ENCODE peak calls at places on chromosomes 3 and 15, in seven cellular contexts. One of them, this sample, is unnamed.

GRCh38 chr15:91973481-91973880 is 120.0 kb downstream of the SLCO3A1 start:
- DNase-seq in upper lobe of left lung: no peak
- DNase-seq in MM.1S: no peak
- DNase-seq in brain microvascular endothelial cell: no peak
- DNase-seq in progenitor cell of endocrine pancreas: no peak
- DNase-seq in D721Med: no peak
- DNase-seq in fibroblast of pulmonary artery: no peak
- DNase-seq in this sample: no peak

GRCh38 chr3:33372218-33373081 is 67.8 kb downstream of the UBP1 start:
- DNase-seq in upper lobe of left lung: no peak
- DNase-seq in MM.1S: peak
- DNase-seq in brain microvascular endothelial cell: peak
- DNase-seq in progenitor cell of endocrine pancreas: no peak
- DNase-seq in D721Med: no peak
- DNase-seq in fibroblast of pulmonary artery: peak
- DNase-seq in this sample: peak

GRCh38 chr3:152382312-152383135 is 113.8 kb downstream of the MBNL1 start:
- DNase-seq in upper lobe of left lung: no peak
- DNase-seq in MM.1S: peak
- DNase-seq in brain microvascular endothelial cell: no peak
- DNase-seq in progenitor cell of endocrine pancreas: no peak
- DNase-seq in D721Med: no peak
- DNase-seq in fibroblast of pulmonary artery: peak
- DNase-seq in this sample: no peak

GRCh38 chr15:82398785-82399184 is 30.8 kb upstream of the GOLGA6L9 start:
- DNase-seq in upper lobe of left lung: no peak
- DNase-seq in MM.1S: no peak
- DNase-seq in brain microvascular endothelial cell: no peak
- DNase-seq in progenitor cell of endocrine pancreas: no peak
- DNase-seq in D721Med: no peak
- DNase-seq in fibroblast of pulmonary artery: no peak
- DNase-seq in this sample: no peak

GRCh38 chr3:196740476-196741400 is 1.1 kb downstream of the PAK2 start:
- DNase-seq in upper lobe of left lung: no peak
- DNase-seq in MM.1S: peak
- DNase-seq in brain microvascular endothelial cell: peak
- DNase-seq in progenitor cell of endocrine pancreas: no peak
- DNase-seq in D721Med: no peak
- DNase-seq in fibroblast of pulmonary artery: peak
- DNase-seq in this sample: peak

GRCh38 chr3:123002100-123002748 is 25.3 kb downstream of the SEMA5B start:
- DNase-seq in upper lobe of left lung: no peak
- DNase-seq in MM.1S: no peak
- DNase-seq in brain microvascular endothelial cell: no peak
- DNase-seq in progenitor cell of endocrine pancreas: no peak
- DNase-seq in D721Med: no peak
- DNase-seq in fibroblast of pulmonary artery: no peak
- DNase-seq in this sample: no peak

GRCh38 chr3:150737874-150738679 is 24.9 kb downstream of the SIAH2 start:
- DNase-seq in upper lobe of left lung: no peak
- DNase-seq in MM.1S: no peak
- DNase-seq in brain microvascular endothelial cell: peak
- DNase-seq in progenitor cell of endocrine pancreas: no peak
- DNase-seq in D721Med: no peak
- DNase-seq in fibroblast of pulmonary artery: peak
- DNase-seq in this sample: peak

GRCh38 chr3:101381809-101382208 is 61.4 kb upstream of the IMPG2 start:
- DNase-seq in upper lobe of left lung: no peak
- DNase-seq in MM.1S: peak
- DNase-seq in brain microvascular endothelial cell: peak
- DNase-seq in progenitor cell of endocrine pancreas: no peak
- DNase-seq in D721Med: no peak
- DNase-seq in fibroblast of pulmonary artery: peak
- DNase-seq in this sample: peak

GRCh38 chr15:39327005-39327725 is 253.7 kb upstream of the THBS1 start:
- DNase-seq in upper lobe of left lung: no peak
- DNase-seq in MM.1S: no peak
- DNase-seq in brain microvascular endothelial cell: no peak
- DNase-seq in progenitor cell of endocrine pancreas: no peak
- DNase-seq in D721Med: no peak
- DNase-seq in fibroblast of pulmonary artery: no peak
- DNase-seq in this sample: peak

GRCh38 chr15:22951381-22952280 is 28.5 kb downstream of the CYFIP1 start:
- DNase-seq in upper lobe of left lung: peak
- DNase-seq in MM.1S: no peak
- DNase-seq in brain microvascular endothelial cell: no peak
- DNase-seq in progenitor cell of endocrine pancreas: no peak
- DNase-seq in D721Med: no peak
- DNase-seq in fibroblast of pulmonary artery: no peak
- DNase-seq in this sample: no peak

DNA sequence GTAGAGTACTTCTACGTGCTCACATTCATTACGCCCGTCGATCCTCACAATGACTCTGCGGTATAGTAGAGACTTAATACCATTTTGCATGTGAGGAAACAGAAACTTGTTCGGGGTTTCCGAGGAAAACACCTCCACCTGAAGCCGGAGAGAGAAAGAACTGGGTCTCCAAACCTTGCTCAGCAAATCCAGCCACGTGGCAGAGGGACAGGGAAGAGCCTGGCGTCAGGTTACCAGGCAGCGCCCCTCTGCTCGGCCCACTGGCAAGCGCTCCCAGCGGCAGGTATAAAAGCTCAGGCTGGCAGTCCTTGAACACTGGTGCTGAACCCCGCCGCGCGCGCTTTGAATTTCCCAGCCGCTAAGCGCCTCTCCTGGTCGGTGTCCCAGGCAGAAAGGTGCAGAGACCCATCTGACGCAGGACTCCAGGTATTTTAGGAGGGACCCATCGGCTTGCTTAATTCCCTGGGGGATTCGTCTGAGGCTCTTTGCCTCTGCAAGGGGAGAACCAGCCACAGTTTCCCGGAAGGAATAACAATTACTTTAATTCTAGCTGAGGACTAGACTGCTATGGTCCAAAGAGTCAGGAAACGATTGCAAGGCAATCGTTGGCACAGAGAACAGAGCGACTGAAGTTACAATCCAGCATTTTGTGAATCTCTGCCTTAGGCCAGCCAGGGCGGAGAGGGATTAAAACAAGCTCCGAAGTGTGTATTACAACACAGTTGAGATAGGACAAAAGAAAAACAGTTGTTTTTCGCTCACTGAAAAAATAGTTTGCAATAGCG is at the start of gene C2CD4A:
- DNase-seq in upper lobe of left lung: peak
- DNase-seq in MM.1S: peak
- DNase-seq in brain microvascular endothelial cell: no peak
- DNase-seq in progenitor cell of endocrine pancreas: peak
- DNase-seq in D721Med: no peak
- DNase-seq in fibroblast of pulmonary artery: peak
- DNase-seq in this sample: no peak
- TF ChIP-seq CTCF in upper lobe of left lung: no peak
- TF ChIP-seq CTCF in MM.1S: peak
- TF ChIP-seq CTCF in brain microvascular endothelial cell: peak
- TF ChIP-seq CTCF in progenitor cell of endocrine pancreas: peak
- TF ChIP-seq CTCF in D721Med: no peak
- TF ChIP-seq CTCF in fibroblast of pulmonary artery: peak
- TF ChIP-seq CTCF in this sample: peak

DNA sequence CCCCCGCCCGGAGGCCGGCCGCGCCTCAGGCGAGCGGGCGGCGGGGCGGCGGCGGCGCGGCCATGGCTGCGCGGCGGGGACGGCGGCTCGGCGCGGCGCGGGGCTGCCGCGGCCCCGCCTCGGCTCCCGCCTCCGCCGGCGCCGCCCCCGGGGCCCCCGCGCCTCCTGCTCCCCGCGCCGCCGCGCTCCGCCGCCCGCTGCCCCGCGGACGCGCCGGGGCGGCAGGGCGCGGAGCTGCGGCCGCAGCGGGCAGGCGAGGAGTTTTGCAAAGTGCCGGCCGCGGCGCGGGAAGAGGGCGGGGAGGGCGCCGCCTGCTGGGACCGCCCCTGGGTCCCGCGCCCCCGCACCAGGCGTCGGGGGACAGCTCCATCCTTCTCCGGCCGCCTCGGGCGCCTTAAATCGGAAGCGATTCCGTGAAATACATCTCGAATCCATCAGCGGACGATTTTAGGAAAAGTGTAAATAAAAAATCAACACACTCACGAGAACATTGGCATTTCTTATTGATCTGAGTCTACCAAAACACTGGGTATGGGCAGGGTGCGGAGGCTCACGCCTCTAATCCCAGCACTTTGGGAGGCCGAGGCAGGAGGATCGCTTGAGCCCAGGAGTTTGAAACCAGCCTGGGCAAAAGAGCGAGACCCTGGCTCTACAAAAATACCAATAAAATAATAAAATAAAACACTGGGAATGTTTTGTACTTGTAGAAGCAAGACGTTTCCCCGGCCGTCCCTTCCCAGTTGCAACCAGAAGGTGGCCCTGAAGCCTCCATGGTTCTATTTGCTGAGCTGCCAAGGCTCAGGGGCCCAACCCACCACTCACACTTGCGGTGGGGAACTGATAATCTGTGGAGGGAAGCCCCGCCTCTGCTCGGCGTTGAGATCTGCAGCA is 136.9 kb downstream of the NUP210 start:
- DNase-seq in upper lobe of left lung: peak
- DNase-seq in MM.1S: peak
- DNase-seq in brain microvascular endothelial cell: no peak
- DNase-seq in progenitor cell of endocrine pancreas: no peak
- DNase-seq in D721Med: no peak
- DNase-seq in fibroblast of pulmonary artery: no peak
- DNase-seq in this sample: no peak
- TF ChIP-seq CTCF in upper lobe of left lung: no peak
- TF ChIP-seq CTCF in MM.1S: peak
- TF ChIP-seq CTCF in brain microvascular endothelial cell: peak
- TF ChIP-seq CTCF in progenitor cell of endocrine pancreas: peak
- TF ChIP-seq CTCF in D721Med: peak
- TF ChIP-seq CTCF in fibroblast of pulmonary artery: no peak
- TF ChIP-seq CTCF in this sample: no peak

GRCh38 chr3:126510323-126510910 is 7.2 kb downstream of the UROC1 start:
- DNase-seq in upper lobe of left lung: no peak
- DNase-seq in MM.1S: no peak
- DNase-seq in brain microvascular endothelial cell: no peak
- DNase-seq in progenitor cell of endocrine pancreas: no peak
- DNase-seq in D721Med: no peak
- DNase-seq in fibroblast of pulmonary artery: no peak
- DNase-seq in this sample: no peak

GRCh38 chr3:126507886-126508285 is 9.7 kb downstream of the UROC1 start:
- DNase-seq in upper lobe of left lung: no peak
- DNase-seq in MM.1S: no peak
- DNase-seq in brain microvascular endothelial cell: no peak
- DNase-seq in progenitor cell of endocrine pancreas: no peak
- DNase-seq in D721Med: no peak
- DNase-seq in fibroblast of pulmonary artery: no peak
- DNase-seq in this sample: no peak

GRCh38 chr3:126511291-126511690 is 6.3 kb downstream of the UROC1 start:
- DNase-seq in upper lobe of left lung: no peak
- DNase-seq in MM.1S: no peak
- DNase-seq in brain microvascular endothelial cell: no peak
- DNase-seq in progenitor cell of endocrine pancreas: no peak
- DNase-seq in D721Med: no peak
- DNase-seq in fibroblast of pulmonary artery: no peak
- DNase-seq in this sample: no peak

GRCh38 chr3:126509565-126510322 is 7.8 kb downstream of the UROC1 start:
- DNase-seq in upper lobe of left lung: no peak
- DNase-seq in MM.1S: no peak
- DNase-seq in brain microvascular endothelial cell: no peak
- DNase-seq in progenitor cell of endocrine pancreas: no peak
- DNase-seq in D721Med: no peak
- DNase-seq in fibroblast of pulmonary artery: no peak
- DNase-seq in this sample: no peak

DNA sequence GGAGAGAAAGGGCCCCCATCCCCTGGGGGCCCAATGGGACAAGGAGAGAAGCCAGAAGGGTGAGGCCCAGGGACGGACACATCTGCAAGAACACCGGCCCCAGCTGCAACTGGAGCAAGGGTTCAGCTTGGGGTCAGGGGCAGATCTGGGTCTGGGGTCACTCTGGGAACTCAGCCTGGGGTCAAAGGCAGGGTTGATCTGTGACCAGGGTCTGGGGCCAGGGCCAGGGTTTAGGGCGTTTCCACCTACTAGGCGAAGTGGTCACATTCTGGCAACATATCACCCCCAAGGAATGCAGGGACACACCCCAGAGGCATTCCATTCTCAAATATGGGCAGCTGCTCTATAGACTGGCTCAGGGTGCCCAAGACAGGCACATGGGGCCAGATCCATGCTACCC is 9.0 kb downstream of the UROC1 start:
- DNase-seq in upper lobe of left lung: no peak
- DNase-seq in MM.1S: no peak
- DNase-seq in brain microvascular endothelial cell: no peak
- DNase-seq in progenitor cell of endocrine pancreas: no peak
- DNase-seq in D721Med: no peak
- DNase-seq in fibroblast of pulmonary artery: no peak
- DNase-seq in this sample: no peak
- TF ChIP-seq CTCF in upper lobe of left lung: no peak
- TF ChIP-seq CTCF in MM.1S: no peak
- TF ChIP-seq CTCF in brain microvascular endothelial cell: no peak
- TF ChIP-seq CTCF in progenitor cell of endocrine pancreas: no peak
- TF ChIP-seq CTCF in D721Med: no peak
- TF ChIP-seq CTCF in fibroblast of pulmonary artery: no peak
- TF ChIP-seq CTCF in this sample: no peak

GRCh38 chr3:185145511-185145910 is 7.3 kb downstream of the C3orf70 start:
- DNase-seq in upper lobe of left lung: no peak
- DNase-seq in MM.1S: no peak
- DNase-seq in brain microvascular endothelial cell: no peak
- DNase-seq in progenitor cell of endocrine pancreas: no peak
- DNase-seq in D721Med: no peak
- DNase-seq in fibroblast of pulmonary artery: no peak
- DNase-seq in this sample: no peak
- TF ChIP-seq CTCF in upper lobe of left lung: no peak
- TF ChIP-seq CTCF in MM.1S: no peak
- TF ChIP-seq CTCF in brain microvascular endothelial cell: no peak
- TF ChIP-seq CTCF in progenitor cell of endocrine pancreas: no peak
- TF ChIP-seq CTCF in D721Med: no peak
- TF ChIP-seq CTCF in fibroblast of pulmonary artery: no peak
- TF ChIP-seq CTCF in this sample: no peak